ENCODE peak calls at places on chromosomes 7 and 10, in eight cellular contexts. W is IMR-90; Z is GM23338; Q is left lung; O is cardiac muscle cell; T is adrenal gland; B is CD4-positive, CD25-positive, alpha-beta regulatory T cell; J is body of pancreas. G is an unnamed sample.
A peak's percentile ranks its signal among the peaks of the same experiment; 100 is the strongest.

GRCh38 chr7:86786376-86786775 is 142.7 kb downstream of the GRM3 start:
- DNase-seq in B (no peak), Q (no peak), Z (no peak), T (no peak), J (no peak), O (no peak), W (no peak), G (no peak)

GRCh38 chr10:97024181-97025073 is 161.3 kb downstream of the SLIT1 start:
- DNase-seq in W (peak; percentile 93), T (peak; percentile 71), Z (no peak), O (peak; percentile 66), B (no peak), Q (no peak), J (peak; percentile 69), G (no peak)

GRCh38 chr7:114051871-114052324 is 133.1 kb upstream of the PPP1R3A start:
- DNase-seq in Z (no peak), Q (no peak), T (no peak), J (no peak), B (no peak), O (no peak), W (no peak), G (no peak)

GRCh38 chr10:109987413-109987812 is 20.4 kb upstream of the ADD3 start:
- DNase-seq in W (peak; percentile 89), Z (no peak), B (no peak), Q (no peak), O (no peak), J (no peak), T (no peak), G (no peak)

GRCh38 chr10:48187713-48188541 is 86.6 kb downstream of the FRMPD2 start:
- DNase-seq in J (no peak), B (no peak), W (no peak), T (no peak), O (no peak), Z (no peak), Q (no peak), G (no peak)

GRCh38 chr7:3229904-3230470 is 71.1 kb upstream of the SDK1 start:
- DNase-seq in J (no peak), Q (no peak), O (no peak), Z (no peak), W (no peak), T (no peak), B (no peak), G (no peak)

GRCh38 chr7:20407585-20408466 is 77.1 kb downstream of the ITGB8 start:
- DNase-seq in B (no peak), Z (no peak), T (peak; percentile 43), J (peak; percentile 70), W (peak; percentile 43), Q (peak; percentile 55), O (peak; percentile 72), G (no peak)

GRCh38 chr7:961546-962400 is 7.3 kb upstream of the ADAP1 start:
- DNase-seq in T (no peak), W (no peak), Z (no peak), J (no peak), B (no peak), O (no peak), Q (no peak), G (no peak)

GRCh38 chr10:15200626-15201025 is 32.1 kb upstream of the NMT2 start:
- DNase-seq in T (no peak), Z (peak; percentile 79), J (no peak), W (peak; percentile 80), Q (no peak), B (no peak), O (no peak), G (no peak)

GRCh38 chr10:112810651-112811215 is 139.3 kb upstream of the TCF7L2 start:
- DNase-seq in B (no peak), Z (no peak), O (no peak), T (no peak), Q (no peak), J (no peak), W (no peak), G (no peak)

GRCh38 chr7:51731086-51731485 is 414.5 kb upstream of the COBL start:
- DNase-seq in J (no peak), O (no peak), Z (peak; percentile 73), T (no peak), B (no peak), Q (no peak), W (no peak), G (no peak)

GRCh38 chr10:119667562-119668328 is 16.6 kb downstream of the BAG3 start:
- DNase-seq in O (peak; percentile 94), Q (peak; percentile 60), W (peak; percentile 98), Z (no peak), T (peak; percentile 95), J (peak; percentile 80), B (no peak), G (no peak)

GRCh38 chr7:88167223-88167622 is 52.6 kb downstream of the SRI start:
- DNase-seq in J (no peak), O (no peak), T (no peak), Z (no peak), Q (no peak), W (no peak), B (no peak), G (no peak)

GRCh38 chr10:62817120-62817762 is 1.1 kb upstream of the EGR2 start:
- DNase-seq in W (peak; percentile 28), Z (peak; percentile 35), O (peak; percentile 41), T (peak; percentile 50), B (no peak), J (peak; percentile 58), Q (peak; percentile 65), G (peak; percentile 24)

GRCh38 chr10:61170594-61170993 is 226.6 kb upstream of the RHOBTB1 start:
- DNase-seq in O (no peak), Z (no peak), J (no peak), W (no peak), Q (no peak), T (no peak), B (no peak), G (no peak)

GRCh38 chr7:77409005-77409738 is 7.0 kb downstream of the GSAP start:
- DNase-seq in Z (no peak), T (no peak), B (no peak), J (no peak), Q (no peak), O (no peak), W (peak; percentile 56), G (no peak)

GRCh38 chr7:130865408-130866236 is 131.6 kb upstream of the KLF14 start:
- DNase-seq in B (peak; percentile 49), O (peak; percentile 71), W (peak; percentile 61), Z (peak; percentile 83), Q (no peak), T (no peak), J (no peak), G (no peak)

DNA sequence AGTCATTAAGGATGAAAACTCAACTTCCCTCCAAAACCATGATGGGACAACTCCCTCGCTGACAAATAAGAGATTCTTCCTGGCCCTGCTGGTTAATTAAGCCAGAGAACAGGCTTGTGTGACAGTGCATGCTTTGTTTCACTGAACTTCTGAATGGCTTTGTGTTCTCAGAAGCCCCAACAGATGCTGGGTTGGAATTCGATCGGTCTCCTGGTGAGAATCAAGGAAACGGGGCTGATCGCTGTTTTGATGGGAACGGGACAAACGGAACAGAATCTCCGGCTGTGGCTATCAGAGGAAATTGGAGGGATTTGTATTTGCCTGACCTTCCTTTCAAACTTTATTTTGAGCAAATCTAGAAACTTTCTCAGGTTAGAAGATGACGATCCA is 145.0 kb downstream of the RNF216 start:
- DNase-seq in B (no peak), Z (peak; percentile 53), Q (no peak), J (no peak), T (no peak), O (no peak), W (no peak), G (no peak)
- H3K36me3 ChIP-seq in B (peaks cover 59% of the 10 kb centered on the region), Z (peaks cover 7% of the 10 kb centered on the region), Q (peaks cover 78% of the 10 kb centered on the region), J (no peaks in the 10 kb centered on the region), T (no peaks in the 10 kb centered on the region), O (peaks cover 14% of the 10 kb centered on the region), W (peaks cover 20% of the 10 kb centered on the region), G (peaks cover 23% of the 10 kb centered on the region)

DNA sequence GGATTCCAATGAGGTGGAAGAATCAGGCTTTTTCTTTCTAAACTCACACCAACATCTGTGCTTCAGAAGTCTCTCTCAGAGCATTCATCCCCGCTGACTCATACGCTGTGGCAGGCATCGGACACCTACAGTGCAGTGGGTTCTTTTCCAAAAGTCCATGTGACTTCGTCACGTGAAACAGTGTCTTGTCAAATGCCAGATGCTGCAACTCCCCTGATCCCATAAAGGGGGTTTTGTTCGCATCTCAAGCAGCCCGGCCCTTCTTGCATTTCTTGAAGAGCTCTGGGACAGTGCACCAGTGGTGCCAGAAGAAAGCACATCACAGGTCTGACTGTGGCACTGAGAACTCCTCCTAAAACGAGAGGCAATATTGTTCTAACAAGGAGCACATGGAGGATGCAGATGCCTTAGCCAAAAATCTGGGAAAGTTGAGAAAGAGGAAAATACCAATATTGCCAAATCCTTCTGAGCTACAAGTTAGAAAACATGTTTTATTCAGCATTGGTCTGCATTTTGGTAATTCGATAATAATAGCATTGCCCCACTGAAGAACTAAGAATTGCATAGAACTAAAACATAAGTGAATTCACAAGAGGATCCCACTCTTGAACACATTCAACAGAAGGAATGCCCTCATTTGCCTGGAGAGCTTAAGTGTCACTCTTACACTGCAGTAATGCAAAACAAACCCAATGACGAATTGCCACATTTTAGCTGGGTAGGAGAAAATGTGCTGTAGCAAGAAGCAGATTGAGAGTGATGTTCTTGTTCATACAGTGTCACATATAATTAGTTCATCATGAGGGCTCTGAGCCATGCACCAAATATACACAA is 204.4 kb downstream of the CXCL12 start:
- DNase-seq in Z (no peak), O (no peak), B (no peak), T (no peak), J (no peak), Q (no peak), W (peak; percentile 95), G (no peak)
- H3K4me1 ChIP-seq in Z (no peaks in the 10 kb centered on the region), O (peaks cover 17% of the 10 kb centered on the region), B (no peaks in the 10 kb centered on the region), T (no peaks in the 10 kb centered on the region), J (no peaks in the 10 kb centered on the region), Q (no peaks in the 10 kb centered on the region), W (peaks cover 7% of the 10 kb centered on the region), G (no peaks in the 10 kb centered on the region)

DNA sequence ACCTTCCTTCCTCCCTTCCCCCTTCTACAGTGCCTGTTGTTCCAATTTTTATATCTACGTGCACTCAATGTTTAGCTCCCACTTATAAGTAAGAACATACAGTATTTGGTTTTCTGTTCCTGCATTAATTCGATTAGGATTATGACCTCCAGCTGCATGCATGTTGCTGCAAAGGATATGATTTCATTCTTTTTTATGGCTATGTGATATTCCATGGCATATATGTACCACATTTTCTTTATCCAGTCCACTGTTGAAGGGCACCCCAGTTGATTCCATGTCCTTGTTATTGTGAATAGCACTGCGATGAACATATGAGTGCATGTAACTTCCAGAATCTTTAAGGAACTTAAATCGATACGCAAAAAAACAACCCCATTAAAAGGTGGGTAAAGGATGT is 39.9 kb downstream of the BET1 start:
- DNase-seq in J (no peak), T (no peak), O (no peak), Q (no peak), W (no peak), B (no peak), Z (no peak), G (no peak)
- H3K27me3 ChIP-seq in J (no peaks in the 10 kb centered on the region), T (no peaks in the 10 kb centered on the region), O (no peaks in the 10 kb centered on the region), Q (no peaks in the 10 kb centered on the region), W (no peaks in the 10 kb centered on the region), B (no peaks in the 10 kb centered on the region), Z (no peaks in the 10 kb centered on the region), G (no peaks in the 10 kb centered on the region)

GRCh38 chr10:92103376-92104084 is 180.0 kb downstream of the BTAF1 start:
- DNase-seq in W (peak; percentile 79), T (no peak), B (no peak), O (no peak), Z (no peak), Q (no peak), J (no peak), G (no peak)

GRCh38 chr10:92108120-92108519 is 182.8 kb downstream of the CPEB3 start:
- DNase-seq in J (no peak), B (no peak), Z (no peak), W (no peak), Q (no peak), O (no peak), T (no peak), G (no peak)

GRCh38 chr10:92102601-92103213 is 179.1 kb downstream of the BTAF1 start:
- DNase-seq in W (no peak), O (no peak), B (no peak), T (no peak), Q (no peak), J (no peak), Z (no peak), G (no peak)
- H3K36me3 ChIP-seq in W (no peaks in the 10 kb centered on the region), O (no peaks in the 10 kb centered on the region), B (no peaks in the 10 kb centered on the region), T (no peaks in the 10 kb centered on the region), Q (no peaks in the 10 kb centered on the region), J (no peaks in the 10 kb centered on the region), Z (no peaks in the 10 kb centered on the region), G (no peaks in the 10 kb centered on the region)